ENCODE peak calls at places on chromosomes 13 and 19, in nine cellular contexts. K is lower leg skin, C is body of pancreas, Y is esophagus squamous epithelium, I is GM12878, T is tibial nerve, M is thyroid gland, Q is testis, Z is heart left ventricle. E is an unnamed sample.

GRCh38 chr13:113764793-113765190 is 5.8 kb downstream of the TMEM255B start:
- DNase-seq in Q (no peak), Z (peak), Y (no peak), C (no peak), I (no peak), M (no peak), T (no peak), K (peak), E (no peak)

GRCh38 chr19:4446801-4447200 is 10.8 kb downstream of the UBXN6 start:
- DNase-seq in Z (no peak), Y (no peak), I (no peak), T (no peak), K (no peak), C (no peak), Q (no peak), M (no peak), E (no peak)

GRCh38 chr13:25886438-25887214 is 165.2 kb downstream of the SHISA2 start:
- DNase-seq in C (no peak), Y (no peak), K (no peak), Q (no peak), M (no peak), Z (no peak), T (no peak), I (no peak), E (no peak)

GRCh38 chr13:113129921-113130750 is 7.5 kb downstream of the F10 start:
- DNase-seq in K (peak), T (no peak), Z (no peak), I (no peak), C (no peak), M (no peak), Q (peak), Y (no peak), E (peak)

GRCh38 chr19:7868326-7868670 is 5.9 kb downstream of the PRR36 start:
- DNase-seq in Y (no peak), Q (no peak), C (no peak), I (no peak), M (no peak), T (no peak), K (no peak), Z (no peak), E (no peak)

GRCh38 chr13:45527699-45528462 is 63.1 kb downstream of the COG3 start:
- DNase-seq in C (no peak), Q (no peak), K (no peak), Z (no peak), Y (no peak), T (no peak), M (no peak), I (no peak), E (no peak)

GRCh38 chr13:101965096-101965495 is 436.8 kb downstream of the FGF14 start:
- DNase-seq in Q (no peak), Z (no peak), C (no peak), T (no peak), K (no peak), M (no peak), Y (no peak), I (no peak), E (no peak)

GRCh38 chr19:47704656-47705055 is 8.6 kb upstream of the EHD2 start:
- DNase-seq in M (no peak), Y (no peak), C (no peak), Q (no peak), Z (no peak), K (no peak), I (no peak), T (no peak), E (no peak)

GRCh38 chr19:41945135-41945766 is 13.9 kb downstream of the RABAC1 start:
- DNase-seq in M (no peak), I (peak), Q (no peak), Z (no peak), C (no peak), Y (peak), K (no peak), T (no peak), E (no peak)

GRCh38 chr19:5154799-5155426 is 185.7 kb downstream of the PTPRS start:
- DNase-seq in I (no peak), T (no peak), M (no peak), Z (no peak), Q (no peak), K (peak), Y (no peak), C (no peak), E (no peak)

GRCh38 chr13:113855931-113856715 is 7.8 kb downstream of the GAS6 start:
- DNase-seq in Y (no peak), M (no peak), T (no peak), Z (no peak), K (peak), I (no peak), Q (peak), C (peak), E (no peak)

GRCh38 chr13:112325941-112326645 is 50.1 kb upstream of the SPACA7 start:
- DNase-seq in C (no peak), Z (no peak), M (no peak), T (no peak), I (no peak), Y (no peak), Q (no peak), K (no peak), E (no peak)

GRCh38 chr19:33273881-33274662 is 28.3 kb downstream of the CEBPA start:
- DNase-seq in Q (peak), Y (no peak), Z (no peak), T (peak), C (no peak), K (no peak), M (no peak), I (no peak), E (no peak)

GRCh38 chr19:28024920-28025319 is 1188.0 kb downstream of the UQCRFS1 start:
- DNase-seq in Z (no peak), Q (no peak), T (no peak), K (peak), M (no peak), C (no peak), Y (no peak), I (no peak), E (no peak)

GRCh38 chr19:5953680-5954213 is 24.2 kb downstream of the RANBP3 start:
- DNase-seq in Z (no peak), M (peak), I (no peak), K (no peak), Q (no peak), Y (no peak), C (no peak), T (no peak), E (no peak)

GRCh38 chr13:22114630-22115311 is 443.9 kb downstream of the FGF9 start:
- DNase-seq in Z (no peak), Y (no peak), K (no peak), T (peak), I (peak), Q (no peak), C (no peak), M (no peak), E (no peak)

DNA sequence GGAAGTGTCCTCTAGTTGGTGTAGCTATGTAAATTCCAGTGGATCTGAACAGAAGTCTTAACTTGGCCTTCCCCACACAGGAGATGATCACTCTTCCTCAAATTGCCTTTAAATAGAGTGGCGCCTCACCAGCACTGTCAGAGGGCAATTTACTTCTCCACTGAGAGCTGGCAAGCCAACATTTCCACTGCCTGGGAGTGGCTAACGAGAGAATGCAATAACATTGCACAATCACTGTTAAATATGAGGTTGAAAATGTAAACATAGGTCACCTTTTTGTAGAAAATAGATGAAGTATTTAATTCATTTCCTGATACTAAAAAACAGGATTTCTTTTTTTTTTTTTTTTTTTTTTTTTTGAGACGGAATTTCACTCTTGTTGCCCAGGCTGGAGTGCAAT is 55.4 kb upstream of the UBL3 start:
- DNase-seq in T (no peak), Q (peak), I (no peak), K (peak), M (no peak), Z (no peak), Y (no peak), C (no peak), E (no peak)
- TF ChIP-seq POLR2A in T (no peak), Q (no peak), I (no peak), K (no peak), M (no peak), Z (no peak), Y (no peak), C (no peak), E (no peak)

GRCh38 chr19:11198769-11199469 is 1.6 kb upstream of the KANK2 start:
- DNase-seq in K (no peak), M (peak), I (no peak), Z (no peak), Q (no peak), Y (no peak), C (no peak), T (no peak), E (no peak)

GRCh38 chr19:11196406-11197287 is 698 bp downstream of the KANK2 start:
- DNase-seq in I (no peak), Z (peak), M (peak), Y (no peak), C (peak), Q (no peak), K (no peak), T (no peak), E (peak)

GRCh38 chr19:11195681-11196080 is 1.7 kb downstream of the KANK2 start:
- DNase-seq in Y (no peak), Q (no peak), K (no peak), Z (no peak), I (no peak), C (no peak), M (no peak), T (no peak), E (no peak)

GRCh38 chr19:11198175-11198534 is 810 bp upstream of the KANK2 start:
- DNase-seq in Q (no peak), Z (no peak), C (no peak), T (no peak), K (no peak), I (no peak), M (no peak), Y (no peak), E (no peak)

GRCh38 chr19:11197291-11198174 is at the start of gene KANK2:
- DNase-seq in T (peak), Y (no peak), Z (peak), I (peak), K (peak), C (peak), M (peak), Q (peak), E (peak)
- TF ChIP-seq POLR2A in T (peak), Y (peak), Z (peak), I (peak), K (no peak), C (peak), M (peak), Q (peak), E (peak)

DNA sequence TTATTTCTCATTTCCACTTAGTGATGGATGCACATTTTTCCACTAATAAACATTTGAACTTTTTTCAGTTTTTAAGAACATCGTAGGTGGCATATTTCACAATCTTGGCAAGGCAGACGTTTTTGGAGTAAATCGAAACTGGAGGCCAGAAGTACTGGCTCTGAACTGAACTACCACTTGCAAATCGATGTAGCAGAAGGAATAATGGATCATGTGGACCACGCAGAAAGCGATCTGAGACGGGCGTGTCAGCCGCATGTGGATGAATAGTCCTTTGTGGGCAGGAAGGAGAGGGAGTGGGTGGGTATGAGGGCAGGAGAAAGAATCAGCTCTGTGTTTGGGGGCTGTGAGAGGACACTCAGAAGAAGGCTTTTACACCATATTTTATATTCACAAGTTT is 90.4 kb downstream of the COL4A2 start:
- DNase-seq in Z (no peak), Q (no peak), Y (no peak), T (peak), I (no peak), M (no peak), K (peak), C (no peak), E (no peak)
- TF ChIP-seq POLR2A in Z (no peak), Q (no peak), Y (no peak), T (no peak), I (no peak), M (no peak), K (no peak), C (no peak), E (no peak)

GRCh38 chr19:1172353-1173159 is 1.5 kb downstream of the SBNO2 start:
- DNase-seq in T (peak), I (no peak), C (peak), M (peak), Z (peak), Y (no peak), Q (peak), K (peak), E (no peak)
- TF ChIP-seq POLR2A in T (no peak), I (no peak), C (no peak), M (peak), Z (no peak), Y (peak), Q (no peak), K (no peak), E (no peak)

GRCh38 chr13:83905641-83906040 is 23.4 kb upstream of the SLITRK1 start:
- DNase-seq in Y (no peak), I (no peak), Z (no peak), Q (no peak), T (no peak), M (no peak), K (no peak), C (no peak), E (no peak)
- TF ChIP-seq POLR2A in Y (no peak), I (no peak), Z (no peak), Q (no peak), T (no peak), M (no peak), K (no peak), C (no peak), E (no peak)

DNA sequence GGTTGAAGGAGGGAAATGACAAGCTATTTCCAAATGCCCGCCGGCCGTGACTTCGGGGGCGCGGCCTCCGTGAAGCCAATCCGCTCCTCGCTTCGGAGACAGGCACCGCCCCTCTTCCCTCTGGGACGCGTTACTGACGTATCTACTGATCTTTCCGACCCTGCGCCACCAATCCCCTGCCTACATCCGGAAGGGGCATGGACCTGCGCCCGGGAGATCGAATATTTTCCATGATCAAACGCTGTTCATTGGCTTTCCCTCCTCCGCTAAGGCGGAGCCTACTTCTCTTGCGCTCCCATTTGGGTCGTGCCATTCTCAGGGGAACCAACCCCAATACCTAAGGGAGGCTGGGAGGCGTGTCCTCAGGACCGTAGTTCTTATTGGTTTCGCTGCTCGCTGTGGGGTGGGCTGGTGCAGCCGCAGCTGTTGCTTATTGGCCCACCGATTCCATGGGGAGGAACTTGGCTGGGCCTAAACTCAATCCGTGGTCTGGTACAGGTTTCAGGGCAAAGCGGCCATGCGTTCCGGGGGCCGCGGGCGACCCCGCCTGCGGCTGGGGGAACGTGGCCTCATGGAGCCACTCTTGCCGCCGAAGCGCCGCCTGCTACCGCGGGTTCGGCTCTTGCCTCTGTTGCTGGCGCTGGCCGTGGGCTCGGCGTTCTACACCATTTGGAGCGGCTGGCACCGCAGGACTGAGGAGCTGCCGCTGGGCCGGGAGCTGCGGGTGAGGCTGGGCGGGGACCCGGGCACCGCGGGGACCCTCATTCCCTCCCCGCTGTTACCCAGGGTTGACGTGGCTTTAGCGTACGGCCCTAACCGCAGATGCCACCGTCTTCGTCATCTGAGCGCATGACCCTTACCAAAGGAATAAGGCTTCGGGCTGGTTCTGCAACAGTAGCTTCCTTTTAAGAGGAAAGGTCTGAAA is at the start of gene QPCTL:
- DNase-seq in I (peak), T (peak), C (peak), Y (peak), Z (peak), K (peak), Q (peak), M (peak), E (peak)
- TF ChIP-seq POLR2A in I (peak), T (peak), C (peak), Y (peak), Z (no peak), K (no peak), Q (no peak), M (peak), E (peak)

GRCh38 chr19:50835103-50835784 is 1.9 kb upstream of the KLK15 start:
- DNase-seq in T (no peak), C (no peak), Y (no peak), M (peak), Z (no peak), Q (peak), I (no peak), K (no peak), E (no peak)

GRCh38 chr19:50833802-50834167 is 411 bp upstream of the KLK15 start:
- DNase-seq in T (no peak), Y (no peak), Z (no peak), C (no peak), I (no peak), K (no peak), M (no peak), Q (no peak), E (no peak)

GRCh38 chr19:50836543-50837195 is 3.3 kb upstream of the KLK15 start:
- DNase-seq in I (no peak), M (peak), K (no peak), T (no peak), Z (no peak), Y (no peak), Q (no peak), C (peak), E (no peak)

GRCh38 chr19:50837300-50837699 is 3.9 kb upstream of the KLK15 start:
- DNase-seq in M (no peak), Z (no peak), Q (no peak), C (no peak), T (no peak), I (no peak), K (no peak), Y (no peak), E (no peak)

GRCh38 chr19:50835785-50836542 is 2.6 kb upstream of the KLK15 start:
- DNase-seq in Z (peak), Y (no peak), T (peak), I (peak), C (peak), K (peak), M (peak), Q (peak), E (peak)
- TF ChIP-seq POLR2A in Z (no peak), Y (peak), T (no peak), I (peak), C (peak), K (no peak), M (peak), Q (no peak), E (no peak)

GRCh38 chr19:18291019-18291524 is 9.7 kb upstream of the JUND start:
- DNase-seq in K (no peak), C (no peak), T (no peak), Q (no peak), Y (no peak), I (no peak), Z (no peak), M (no peak), E (no peak)

GRCh38 chr19:18290250-18291018 is 9.0 kb upstream of the JUND start:
- DNase-seq in Z (no peak), C (no peak), M (no peak), Q (no peak), K (no peak), Y (no peak), T (no peak), I (peak), E (no peak)

GRCh38 chr19:18292460-18292809 is 11.0 kb upstream of the JUND start:
- DNase-seq in Z (no peak), K (peak), Y (no peak), C (no peak), M (no peak), I (no peak), T (no peak), Q (no peak), E (no peak)

GRCh38 chr19:18292810-18293641 is 11.6 kb upstream of the JUND start:
- DNase-seq in C (peak), Q (peak), I (no peak), M (peak), Z (peak), T (peak), K (peak), Y (no peak), E (peak)

GRCh38 chr19:18291590-18292459 is 10.4 kb upstream of the JUND start:
- DNase-seq in M (peak), T (peak), C (peak), I (no peak), Q (peak), Y (peak), K (peak), Z (peak), E (no peak)
- TF ChIP-seq POLR2A in M (peak), T (peak), C (peak), I (peak), Q (no peak), Y (peak), K (no peak), Z (no peak), E (peak)

E was measured in erythroblast.